ENCODE peak calls at places on chromosomes 2 and 18, in five cellular contexts. W is HepG2, X is GM12891, H is HCT116, T is transverse colon. E is an unnamed sample.

GRCh38 chr2:121147766-121148165 is 137.2 kb downstream of the TFCP2L1 start:
- DNase-seq in H (no peak), X (no peak), W (no peak), T (no peak), E (no peak)

GRCh38 chr2:28348149-28348567 is 44.5 kb upstream of the FOSL2 start:
- DNase-seq in H (no peak), T (no peak), X (no peak), W (no peak), E (no peak)

GRCh38 chr2:180980185-180980942 is at the start of gene UBE2E3:
- DNase-seq in X (peak), H (peak), T (peak), W (peak), E (peak)

GRCh38 chr18:44855681-44856080 is 175.0 kb downstream of the SETBP1 start:
- DNase-seq in X (no peak), T (no peak), W (no peak), H (no peak), E (no peak)

GRCh38 chr2:241984271-241984655 is 114.7 kb downstream of the RTP5 start:
- DNase-seq in W (no peak), T (no peak), X (no peak), H (no peak), E (no peak)

GRCh38 chr2:178082646-178083045 is 10.1 kb upstream of the PDE11A start:
- DNase-seq in H (no peak), X (no peak), W (no peak), T (no peak), E (no peak)

GRCh38 chr2:85996591-85996990 is 107.8 kb upstream of the ST3GAL5 start:
- DNase-seq in X (no peak), W (no peak), H (no peak), T (no peak), E (no peak)

GRCh38 chr2:156944871-156945270 is 312.6 kb upstream of the GALNT5 start:
- DNase-seq in T (no peak), X (no peak), H (no peak), W (no peak), E (no peak)

GRCh38 chr2:146741260-146741659 is 1103.6 kb upstream of the ACVR2A start:
- DNase-seq in X (no peak), H (no peak), T (no peak), W (no peak), E (no peak)

GRCh38 chr18:458016-458415 is 42.5 kb downstream of the COLEC12 start:
- DNase-seq in H (no peak), T (no peak), W (no peak), X (no peak), E (no peak)

GRCh38 chr2:106970471-106971261 is 84.7 kb upstream of the ST6GAL2 start:
- DNase-seq in W (no peak), H (no peak), T (no peak), X (no peak), E (no peak)

GRCh38 chr2:225004531-225004930 is 37.7 kb downstream of the DOCK10 start:
- DNase-seq in W (no peak), X (no peak), T (no peak), H (no peak), E (no peak)

GRCh38 chr2:178865121-178865520 is 57.9 kb upstream of the TTN start:
- DNase-seq in T (no peak), X (no peak), W (no peak), H (no peak), E (no peak)

GRCh38 chr2:45301307-45302010 is 292.2 kb upstream of the SIX2 start:
- DNase-seq in T (peak), H (no peak), W (no peak), X (no peak), E (no peak)

GRCh38 chr2:188146888-188147287 is 144.8 kb upstream of the GULP1 start:
- DNase-seq in H (no peak), W (no peak), X (no peak), T (no peak), E (no peak)

GRCh38 chr18:31942301-31942998 is 478 bp downstream of the TRAPPC8 start:
- DNase-seq in X (peak), T (peak), W (no peak), H (no peak), E (peak)

GRCh38 chr2:133458280-133458679 is 110.0 kb downstream of the NCKAP5 start:
- DNase-seq in H (no peak), W (no peak), X (no peak), T (no peak), E (no peak)

GRCh38 chr2:151289972-151290335 is 486 bp upstream of the NMI start:
- DNase-seq in H (no peak), X (no peak), W (no peak), T (peak), E (no peak)

GRCh38 chr2:72887836-72888437 is 729 bp downstream of the SPR start:
- DNase-seq in H (peak), X (peak), W (peak), T (peak), E (peak)

GRCh38 chr18:80106482-80107051 is 2.5 kb upstream of the ADNP2 start:
- DNase-seq in W (peak), X (no peak), H (no peak), T (no peak), E (no peak)

DNA sequence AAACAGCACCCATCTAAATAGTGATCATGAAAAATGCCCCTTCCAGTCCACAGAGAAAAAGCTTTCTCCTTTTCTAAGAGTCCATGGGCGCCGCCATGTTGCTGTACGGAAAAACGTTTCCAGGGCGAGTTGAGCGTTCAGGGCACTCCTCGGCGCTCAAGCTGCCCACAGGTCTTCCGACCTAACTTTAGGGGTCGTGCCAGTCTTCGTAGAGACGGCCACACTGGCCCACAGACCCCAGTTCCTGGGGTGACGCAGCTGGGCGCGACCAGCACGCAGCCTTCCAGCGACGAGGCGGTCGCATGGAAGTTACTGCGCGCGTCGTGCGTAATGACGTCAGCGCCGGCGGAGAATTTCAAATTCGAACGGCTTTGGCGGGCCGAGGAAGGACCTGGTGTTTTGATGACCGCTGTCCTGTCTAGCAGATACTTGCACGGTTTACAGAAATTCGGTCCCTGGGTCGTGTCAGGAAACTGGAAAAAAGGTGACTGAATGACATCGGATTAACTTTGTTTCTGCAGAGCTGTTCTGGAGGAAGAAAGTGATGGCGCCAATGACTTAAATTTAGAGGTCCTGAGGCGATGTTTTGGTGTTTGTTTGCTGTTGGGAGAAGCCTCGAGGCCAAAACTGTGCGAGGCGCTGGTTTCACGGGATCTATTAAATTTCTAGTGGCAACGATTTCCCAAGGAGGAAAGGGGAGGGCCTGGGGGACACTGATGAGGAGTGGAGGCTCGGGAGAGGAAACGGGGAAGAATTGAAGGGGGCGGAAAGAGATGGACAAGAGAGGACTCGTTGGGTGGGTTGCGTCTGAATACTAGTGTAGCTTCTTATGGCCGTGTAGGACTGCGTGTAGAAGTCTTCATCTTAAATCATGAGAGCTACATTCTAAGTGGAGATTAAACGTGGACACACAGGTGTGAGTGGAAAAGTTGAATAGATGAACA is at the start of the genes METTL4 and NDC80:
- DNase-seq in W (peak), H (peak), T (peak), X (peak), E (peak)
- TF ChIP-seq POLR2AphosphoS5 in W (peak), H (peak), T (peak), X (peak), E (peak)

GRCh38 chr2:176104338-176105077 is 2.6 kb upstream of the HOXD11 start:
- DNase-seq in T (no peak), X (no peak), H (no peak), W (no peak), E (no peak)
- TF ChIP-seq POLR2AphosphoS5 in T (no peak), X (no peak), H (no peak), W (no peak), E (no peak)

GRCh38 chr18:48762836-48763713 is 187.7 kb downstream of the SMAD7 start:
- DNase-seq in W (no peak), T (no peak), H (no peak), X (no peak), E (no peak)
- TF ChIP-seq POLR2AphosphoS5 in W (no peak), T (no peak), H (no peak), X (no peak), E (no peak)

GRCh38 chr2:96873651-96874096 is 3.8 kb upstream of the SEMA4C start:
- DNase-seq in T (peak), W (no peak), X (no peak), H (no peak), E (no peak)
- TF ChIP-seq POLR2AphosphoS5 in T (no peak), W (no peak), X (no peak), H (no peak), E (no peak)

GRCh38 chr18:12258719-12259705 is 4.9 kb downstream of the CIDEA start:
- DNase-seq in H (no peak), T (no peak), W (no peak), X (no peak), E (no peak)

GRCh38 chr18:12262748-12263147 is 8.6 kb downstream of the CIDEA start:
- DNase-seq in X (no peak), H (no peak), W (no peak), T (no peak), E (no peak)

DNA sequence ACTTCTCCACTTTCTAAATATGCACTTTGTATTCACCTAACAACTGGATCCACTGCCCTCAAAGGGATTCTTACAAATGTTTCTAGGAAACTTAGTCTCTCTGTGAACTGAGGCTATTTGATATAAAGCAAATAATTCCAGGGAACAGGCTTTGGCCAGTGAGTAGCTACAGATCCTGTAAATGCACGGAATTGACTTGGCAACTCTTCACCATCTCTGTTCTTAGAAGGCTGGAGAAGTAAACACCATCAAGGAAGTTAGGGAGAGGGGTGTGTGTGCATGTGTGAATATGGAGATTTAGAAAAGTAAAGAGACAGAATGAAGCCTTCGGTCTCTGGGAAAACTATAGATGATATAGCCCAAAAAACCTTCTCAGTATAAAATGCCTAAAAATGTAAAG is 10.7 kb downstream of the CIDEA start:
- DNase-seq in W (no peak), H (no peak), X (no peak), T (no peak), E (no peak)
- TF ChIP-seq POLR2AphosphoS5 in W (no peak), H (no peak), X (no peak), T (no peak), E (no peak)

GRCh38 chr2:66573866-66574265 is 138.9 kb downstream of the MEIS1 start:
- DNase-seq in W (no peak), X (no peak), T (no peak), H (no peak), E (no peak)

GRCh38 chr2:66575625-66576371 is 140.9 kb downstream of the MEIS1 start:
- DNase-seq in W (no peak), T (no peak), X (no peak), H (no peak), E (no peak)

GRCh38 chr2:66574701-66575624 is 140.0 kb downstream of the MEIS1 start:
- DNase-seq in T (peak), H (no peak), W (peak), X (no peak), E (no peak)

GRCh38 chr2:66571873-66572272 is 136.9 kb downstream of the MEIS1 start:
- DNase-seq in X (no peak), H (no peak), W (no peak), T (no peak), E (no peak)

GRCh38 chr2:66573412-66573811 is 138.5 kb downstream of the MEIS1 start:
- DNase-seq in W (no peak), X (no peak), T (no peak), H (no peak), E (no peak)
- TF ChIP-seq POLR2AphosphoS5 in W (no peak), X (no peak), T (no peak), H (no peak), E (no peak)

GRCh38 chr2:100998235-100998573 is 3.9 kb upstream of the RPL31 start:
- DNase-seq in W (no peak), T (no peak), H (no peak), X (no peak), E (no peak)
- TF ChIP-seq POLR2AphosphoS5 in W (no peak), T (no peak), H (no peak), X (no peak), E (no peak)

DNA sequence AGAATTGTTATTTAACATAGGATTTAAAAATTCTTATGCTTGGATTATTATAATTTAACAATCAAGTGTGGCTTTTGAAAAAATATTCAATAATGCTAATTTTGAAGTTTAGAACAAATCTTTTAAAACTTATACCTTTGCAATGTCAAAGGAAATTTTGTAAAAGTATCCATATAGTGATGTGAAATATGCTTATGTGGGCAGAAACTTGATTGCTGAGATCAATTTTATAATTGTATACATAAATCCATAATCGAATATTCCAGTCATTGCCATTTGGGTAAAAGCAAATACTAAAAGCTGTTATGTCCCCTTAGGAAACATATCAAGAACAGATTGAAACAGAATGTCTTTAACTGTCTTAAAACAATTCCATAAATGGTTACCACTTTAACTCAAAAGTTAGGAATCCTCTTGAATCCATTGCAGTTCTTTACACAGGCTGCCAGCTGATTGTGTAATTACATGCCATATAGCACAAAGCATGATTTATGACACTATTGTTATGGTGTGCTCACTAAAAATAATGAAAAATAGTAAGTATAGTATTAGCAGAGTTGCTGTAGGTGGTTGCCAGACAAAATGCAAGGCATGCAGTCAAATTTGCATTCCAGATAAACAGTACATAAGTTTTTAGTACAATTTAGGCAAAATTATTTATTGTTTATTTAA is 24.2 kb downstream of the PLCL1 start:
- DNase-seq in T (no peak), H (no peak), W (no peak), X (no peak), E (no peak)
- TF ChIP-seq POLR2AphosphoS5 in T (no peak), H (no peak), W (no peak), X (no peak), E (no peak)

E was measured in GM12892.